ENCODE peak calls at places on chromosome 5, in six cellular contexts. One of them, this sample, is unnamed.

GRCh38 chr5:114953559-114953958 is 216.1 kb downstream of the TRIM36 start:
- DNase-seq in astrocyte of the spinal cord: no peak
- DNase-seq in B cell: no peak
- DNase-seq in T-cell: no peak
- DNase-seq in HFF-Myc: no peak
- DNase-seq in choroid plexus epithelial cell: no peak
- DNase-seq in this sample: no peak

GRCh38 chr5:67644221-67644920 is 447.8 kb upstream of the CD180 start:
- DNase-seq in astrocyte of the spinal cord: no peak
- DNase-seq in B cell: no peak
- DNase-seq in T-cell: no peak
- DNase-seq in HFF-Myc: no peak
- DNase-seq in choroid plexus epithelial cell: no peak
- DNase-seq in this sample: no peak

GRCh38 chr5:8829322-8830029 is 716.4 kb downstream of the SEMA5A start:
- DNase-seq in astrocyte of the spinal cord: peak
- DNase-seq in B cell: no peak
- DNase-seq in T-cell: no peak
- DNase-seq in HFF-Myc: peak
- DNase-seq in choroid plexus epithelial cell: peak
- DNase-seq in this sample: no peak

GRCh38 chr5:88792144-88792840 is 90.7 kb downstream of the MEF2C start:
- DNase-seq in astrocyte of the spinal cord: peak
- DNase-seq in B cell: no peak
- DNase-seq in T-cell: no peak
- DNase-seq in HFF-Myc: no peak
- DNase-seq in choroid plexus epithelial cell: peak
- DNase-seq in this sample: no peak

GRCh38 chr5:171311698-171312083 is 2.6 kb downstream of the TLX3 start:
- DNase-seq in astrocyte of the spinal cord: no peak
- DNase-seq in B cell: no peak
- DNase-seq in T-cell: no peak
- DNase-seq in HFF-Myc: no peak
- DNase-seq in choroid plexus epithelial cell: no peak
- DNase-seq in this sample: no peak

GRCh38 chr5:90569084-90569483 is 10.5 kb downstream of the ADGRV1 start:
- DNase-seq in astrocyte of the spinal cord: no peak
- DNase-seq in B cell: no peak
- DNase-seq in T-cell: no peak
- DNase-seq in HFF-Myc: no peak
- DNase-seq in choroid plexus epithelial cell: no peak
- DNase-seq in this sample: no peak

GRCh38 chr5:170225326-170226137 is 7.3 kb upstream of the C5orf58 start:
- DNase-seq in astrocyte of the spinal cord: peak
- DNase-seq in B cell: peak
- DNase-seq in T-cell: peak
- DNase-seq in HFF-Myc: peak
- DNase-seq in choroid plexus epithelial cell: peak
- DNase-seq in this sample: peak

GRCh38 chr5:109364977-109365376 is 44.8 kb downstream of the PJA2 start:
- DNase-seq in astrocyte of the spinal cord: no peak
- DNase-seq in B cell: no peak
- DNase-seq in T-cell: no peak
- DNase-seq in HFF-Myc: no peak
- DNase-seq in choroid plexus epithelial cell: no peak
- DNase-seq in this sample: no peak

GRCh38 chr5:68661237-68661636 is 432.6 kb upstream of the SLC30A5 start:
- DNase-seq in astrocyte of the spinal cord: no peak
- DNase-seq in B cell: no peak
- DNase-seq in T-cell: no peak
- DNase-seq in HFF-Myc: no peak
- DNase-seq in choroid plexus epithelial cell: peak
- DNase-seq in this sample: no peak

GRCh38 chr5:157266286-157267007 is 524 bp downstream of the CYFIP2 start:
- DNase-seq in astrocyte of the spinal cord: no peak
- DNase-seq in B cell: peak
- DNase-seq in T-cell: peak
- DNase-seq in HFF-Myc: no peak
- DNase-seq in choroid plexus epithelial cell: no peak
- DNase-seq in this sample: peak

GRCh38 chr5:53256746-53257145 is 147.2 kb upstream of the MOCS2 start:
- DNase-seq in astrocyte of the spinal cord: peak
- DNase-seq in B cell: no peak
- DNase-seq in T-cell: no peak
- DNase-seq in HFF-Myc: no peak
- DNase-seq in choroid plexus epithelial cell: peak
- DNase-seq in this sample: no peak

GRCh38 chr5:133032852-133033742 is 6.7 kb upstream of the ZCCHC10 start:
- DNase-seq in astrocyte of the spinal cord: no peak
- DNase-seq in B cell: peak
- DNase-seq in T-cell: no peak
- DNase-seq in HFF-Myc: no peak
- DNase-seq in choroid plexus epithelial cell: peak
- DNase-seq in this sample: no peak

GRCh38 chr5:160262151-160262550 is 32.8 kb downstream of the FABP6 start:
- DNase-seq in astrocyte of the spinal cord: no peak
- DNase-seq in B cell: no peak
- DNase-seq in T-cell: no peak
- DNase-seq in HFF-Myc: no peak
- DNase-seq in choroid plexus epithelial cell: no peak
- DNase-seq in this sample: no peak

GRCh38 chr5:163789870-163790269 is 284.5 kb downstream of the MAT2B start:
- DNase-seq in astrocyte of the spinal cord: peak
- DNase-seq in B cell: no peak
- DNase-seq in T-cell: no peak
- DNase-seq in HFF-Myc: no peak
- DNase-seq in choroid plexus epithelial cell: peak
- DNase-seq in this sample: no peak

GRCh38 chr5:133319905-133320520 is 268.2 kb downstream of the HSPA4 start:
- DNase-seq in astrocyte of the spinal cord: no peak
- DNase-seq in B cell: no peak
- DNase-seq in T-cell: no peak
- DNase-seq in HFF-Myc: no peak
- DNase-seq in choroid plexus epithelial cell: no peak
- DNase-seq in this sample: no peak

GRCh38 chr5:71865202-71865601 is 146.1 kb downstream of the CARTPT start:
- DNase-seq in astrocyte of the spinal cord: peak
- DNase-seq in B cell: no peak
- DNase-seq in T-cell: no peak
- DNase-seq in HFF-Myc: no peak
- DNase-seq in choroid plexus epithelial cell: peak
- DNase-seq in this sample: no peak

GRCh38 chr5:174414315-174414710 is 310.1 kb upstream of the MSX2 start:
- DNase-seq in astrocyte of the spinal cord: no peak
- DNase-seq in B cell: no peak
- DNase-seq in T-cell: no peak
- DNase-seq in HFF-Myc: no peak
- DNase-seq in choroid plexus epithelial cell: no peak
- DNase-seq in this sample: no peak